ENCODE peak calls at places on chromosome 10, in seven cellular contexts. One of them, this sample, is unnamed.

GRCh38 chr10:43047288-43047970 is 29.4 kb upstream of the RET start:
- DNase-seq in fibroblast of lung: no peak
- DNase-seq in neuronal stem cell: no peak
- DNase-seq in PC-3: no peak
- DNase-seq in neural progenitor cell: no peak
- DNase-seq in K562: no peak
- DNase-seq in mammary epithelial cell: no peak
- DNase-seq in this sample: no peak

GRCh38 chr10:110304394-110304779 is 333 bp downstream of the SMNDC1 start:
- DNase-seq in fibroblast of lung: no peak
- DNase-seq in neuronal stem cell: no peak
- DNase-seq in PC-3: no peak
- DNase-seq in neural progenitor cell: peak
- DNase-seq in K562: no peak
- DNase-seq in mammary epithelial cell: no peak
- DNase-seq in this sample: no peak

GRCh38 chr10:97531401-97531985 is 32.8 kb downstream of the UBTD1 start:
- DNase-seq in fibroblast of lung: peak
- DNase-seq in neuronal stem cell: no peak
- DNase-seq in PC-3: no peak
- DNase-seq in neural progenitor cell: no peak
- DNase-seq in K562: no peak
- DNase-seq in mammary epithelial cell: no peak
- DNase-seq in this sample: peak

GRCh38 chr10:52540479-52540984 is 226.5 kb downstream of the DKK1 start:
- DNase-seq in fibroblast of lung: no peak
- DNase-seq in neuronal stem cell: no peak
- DNase-seq in PC-3: no peak
- DNase-seq in neural progenitor cell: no peak
- DNase-seq in K562: no peak
- DNase-seq in mammary epithelial cell: no peak
- DNase-seq in this sample: no peak

GRCh38 chr10:60611291-60611747 is 167.0 kb upstream of the CDK1 start:
- DNase-seq in fibroblast of lung: peak
- DNase-seq in neuronal stem cell: no peak
- DNase-seq in PC-3: peak
- DNase-seq in neural progenitor cell: no peak
- DNase-seq in K562: no peak
- DNase-seq in mammary epithelial cell: peak
- DNase-seq in this sample: peak

GRCh38 chr10:78749898-78750297 is 318.9 kb upstream of the ZMIZ1 start:
- DNase-seq in fibroblast of lung: peak
- DNase-seq in neuronal stem cell: no peak
- DNase-seq in PC-3: no peak
- DNase-seq in neural progenitor cell: no peak
- DNase-seq in K562: no peak
- DNase-seq in mammary epithelial cell: no peak
- DNase-seq in this sample: no peak

GRCh38 chr10:30434273-30435067 is 486 bp downstream of the MAP3K8 start:
- DNase-seq in fibroblast of lung: peak
- DNase-seq in neuronal stem cell: peak
- DNase-seq in PC-3: peak
- DNase-seq in neural progenitor cell: peak
- DNase-seq in K562: peak
- DNase-seq in mammary epithelial cell: peak
- DNase-seq in this sample: peak

GRCh38 chr10:111707066-111707465 is 476.5 kb downstream of the GPAM start:
- DNase-seq in fibroblast of lung: no peak
- DNase-seq in neuronal stem cell: no peak
- DNase-seq in PC-3: no peak
- DNase-seq in neural progenitor cell: no peak
- DNase-seq in K562: no peak
- DNase-seq in mammary epithelial cell: no peak
- DNase-seq in this sample: no peak

DNA sequence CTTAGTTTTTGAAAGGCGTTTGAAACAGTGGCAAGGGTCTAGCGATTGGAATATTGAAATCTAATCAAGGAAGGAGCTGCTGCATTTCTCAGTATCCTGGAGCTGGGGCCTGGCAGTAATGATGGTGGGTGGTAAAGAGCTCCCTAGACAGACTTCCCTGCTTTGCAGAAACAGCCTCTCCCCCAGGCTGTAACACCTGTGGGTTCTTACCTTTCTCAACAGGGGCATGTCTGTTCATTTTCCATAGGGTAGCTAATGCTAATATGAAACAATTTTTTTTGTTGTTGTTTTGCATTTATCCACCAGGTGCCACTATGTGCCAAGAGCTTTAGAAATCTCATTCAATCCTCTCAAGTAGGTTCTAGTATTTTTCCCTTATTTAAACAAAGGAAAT is 345.5 kb downstream of the REEP3 start:
- DNase-seq in fibroblast of lung: no peak
- DNase-seq in neuronal stem cell: no peak
- DNase-seq in PC-3: peak
- DNase-seq in neural progenitor cell: peak
- DNase-seq in K562: peak
- DNase-seq in mammary epithelial cell: peak
- DNase-seq in this sample: no peak
- H3K9ac ChIP-seq in fibroblast of lung: no peak
- H3K9ac ChIP-seq in neuronal stem cell: no peak
- H3K9ac ChIP-seq in PC-3: no peak
- H3K9ac ChIP-seq in neural progenitor cell: no peak
- H3K9ac ChIP-seq in K562: no peak
- H3K9ac ChIP-seq in mammary epithelial cell: no peak
- H3K9ac ChIP-seq in this sample: no peak

GRCh38 chr10:133028956-133029355 is 58.8 kb upstream of the ADGRA1 start:
- DNase-seq in fibroblast of lung: no peak
- DNase-seq in neuronal stem cell: no peak
- DNase-seq in PC-3: no peak
- DNase-seq in neural progenitor cell: no peak
- DNase-seq in K562: no peak
- DNase-seq in mammary epithelial cell: no peak
- DNase-seq in this sample: no peak

GRCh38 chr10:133031541-133032125 is 56.1 kb upstream of the ADGRA1 start:
- DNase-seq in fibroblast of lung: no peak
- DNase-seq in neuronal stem cell: no peak
- DNase-seq in PC-3: no peak
- DNase-seq in neural progenitor cell: no peak
- DNase-seq in K562: no peak
- DNase-seq in mammary epithelial cell: no peak
- DNase-seq in this sample: no peak

GRCh38 chr10:133030126-133030525 is 57.6 kb upstream of the ADGRA1 start:
- DNase-seq in fibroblast of lung: no peak
- DNase-seq in neuronal stem cell: no peak
- DNase-seq in PC-3: no peak
- DNase-seq in neural progenitor cell: no peak
- DNase-seq in K562: no peak
- DNase-seq in mammary epithelial cell: no peak
- DNase-seq in this sample: no peak

GRCh38 chr10:133032231-133032630 is 55.5 kb upstream of the ADGRA1 start:
- DNase-seq in fibroblast of lung: no peak
- DNase-seq in neuronal stem cell: no peak
- DNase-seq in PC-3: no peak
- DNase-seq in neural progenitor cell: no peak
- DNase-seq in K562: no peak
- DNase-seq in mammary epithelial cell: no peak
- DNase-seq in this sample: no peak

DNA sequence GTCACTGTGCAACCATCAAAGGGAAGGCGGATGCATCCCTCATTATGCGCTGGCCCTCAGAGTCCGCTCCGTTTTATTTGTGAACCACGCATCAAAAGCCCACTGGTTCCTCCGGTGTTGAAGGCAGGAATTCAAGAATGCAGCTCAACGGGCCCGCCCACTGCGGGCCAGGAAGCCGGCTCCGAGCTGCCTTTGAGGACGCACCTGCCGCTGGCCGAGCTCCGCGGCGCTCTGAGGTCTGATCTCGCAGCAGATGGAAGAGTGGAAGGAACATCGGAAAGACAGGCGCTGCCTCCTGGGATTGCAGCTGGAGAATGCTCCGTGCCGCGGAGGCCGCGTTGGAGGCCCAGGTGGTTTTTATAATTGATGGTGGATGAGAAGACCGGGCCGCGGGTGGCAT is 56.9 kb upstream of the ADGRA1 start:
- DNase-seq in fibroblast of lung: no peak
- DNase-seq in neuronal stem cell: peak
- DNase-seq in PC-3: no peak
- DNase-seq in neural progenitor cell: peak
- DNase-seq in K562: no peak
- DNase-seq in mammary epithelial cell: peak
- DNase-seq in this sample: peak
- H3K9ac ChIP-seq in fibroblast of lung: no peak
- H3K9ac ChIP-seq in neuronal stem cell: peak
- H3K9ac ChIP-seq in PC-3: no peak
- H3K9ac ChIP-seq in neural progenitor cell: no peak
- H3K9ac ChIP-seq in K562: no peak
- H3K9ac ChIP-seq in mammary epithelial cell: no peak
- H3K9ac ChIP-seq in this sample: no peak

DNA sequence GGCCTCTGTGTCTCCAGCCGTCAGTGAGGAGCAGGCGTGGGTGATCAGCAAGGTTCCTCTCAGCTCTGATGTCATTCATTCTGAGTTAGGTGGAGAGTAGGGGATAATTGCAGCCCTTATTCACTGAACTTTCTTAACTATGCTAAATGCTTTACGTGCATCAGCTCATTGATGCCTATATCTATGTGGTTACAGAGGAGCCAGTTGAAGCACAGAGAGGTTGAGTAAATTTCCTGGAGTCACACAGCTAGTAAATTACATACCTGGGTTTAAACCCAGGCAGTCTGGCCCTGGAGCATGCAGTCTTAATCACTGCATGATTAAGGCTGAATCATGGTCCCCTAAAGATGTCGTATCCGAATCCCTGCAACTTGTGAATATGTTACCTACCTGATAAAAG is 99.6 kb downstream of the GRK5 start:
- DNase-seq in fibroblast of lung: peak
- DNase-seq in neuronal stem cell: no peak
- DNase-seq in PC-3: peak
- DNase-seq in neural progenitor cell: no peak
- DNase-seq in K562: no peak
- DNase-seq in mammary epithelial cell: peak
- DNase-seq in this sample: no peak
- H3K9ac ChIP-seq in fibroblast of lung: no peak
- H3K9ac ChIP-seq in neuronal stem cell: no peak
- H3K9ac ChIP-seq in PC-3: no peak
- H3K9ac ChIP-seq in neural progenitor cell: no peak
- H3K9ac ChIP-seq in K562: no peak
- H3K9ac ChIP-seq in mammary epithelial cell: no peak
- H3K9ac ChIP-seq in this sample: no peak

GRCh38 chr10:122164028-122164601 is 107.0 kb upstream of the BTBD16 start:
- DNase-seq in fibroblast of lung: peak
- DNase-seq in neuronal stem cell: peak
- DNase-seq in PC-3: no peak
- DNase-seq in neural progenitor cell: peak
- DNase-seq in K562: no peak
- DNase-seq in mammary epithelial cell: no peak
- DNase-seq in this sample: peak
- H3K9ac ChIP-seq in fibroblast of lung: no peak
- H3K9ac ChIP-seq in neuronal stem cell: peak
- H3K9ac ChIP-seq in PC-3: no peak
- H3K9ac ChIP-seq in neural progenitor cell: peak
- H3K9ac ChIP-seq in K562: no peak
- H3K9ac ChIP-seq in mammary epithelial cell: no peak
- H3K9ac ChIP-seq in this sample: peak

GRCh38 chr10:124558339-124558685 is 96.7 kb downstream of the LHPP start:
- DNase-seq in fibroblast of lung: no peak
- DNase-seq in neuronal stem cell: no peak
- DNase-seq in PC-3: no peak
- DNase-seq in neural progenitor cell: no peak
- DNase-seq in K562: no peak
- DNase-seq in mammary epithelial cell: no peak
- DNase-seq in this sample: no peak

GRCh38 chr10:124560377-124560776 is 98.8 kb downstream of the LHPP start:
- DNase-seq in fibroblast of lung: peak
- DNase-seq in neuronal stem cell: no peak
- DNase-seq in PC-3: no peak
- DNase-seq in neural progenitor cell: no peak
- DNase-seq in K562: no peak
- DNase-seq in mammary epithelial cell: no peak
- DNase-seq in this sample: no peak

GRCh38 chr10:124561206-124561605 is 99.6 kb downstream of the LHPP start:
- DNase-seq in fibroblast of lung: no peak
- DNase-seq in neuronal stem cell: no peak
- DNase-seq in PC-3: no peak
- DNase-seq in neural progenitor cell: no peak
- DNase-seq in K562: no peak
- DNase-seq in mammary epithelial cell: no peak
- DNase-seq in this sample: no peak

GRCh38 chr10:124558901-124559321 is 97.3 kb downstream of the LHPP start:
- DNase-seq in fibroblast of lung: no peak
- DNase-seq in neuronal stem cell: no peak
- DNase-seq in PC-3: no peak
- DNase-seq in neural progenitor cell: no peak
- DNase-seq in K562: no peak
- DNase-seq in mammary epithelial cell: no peak
- DNase-seq in this sample: no peak

GRCh38 chr10:124559372-124560132 is 97.9 kb downstream of the LHPP start:
- DNase-seq in fibroblast of lung: no peak
- DNase-seq in neuronal stem cell: no peak
- DNase-seq in PC-3: no peak
- DNase-seq in neural progenitor cell: no peak
- DNase-seq in K562: no peak
- DNase-seq in mammary epithelial cell: no peak
- DNase-seq in this sample: no peak
- H3K9ac ChIP-seq in fibroblast of lung: no peak
- H3K9ac ChIP-seq in neuronal stem cell: no peak
- H3K9ac ChIP-seq in PC-3: no peak
- H3K9ac ChIP-seq in neural progenitor cell: no peak
- H3K9ac ChIP-seq in K562: no peak
- H3K9ac ChIP-seq in mammary epithelial cell: no peak
- H3K9ac ChIP-seq in this sample: no peak

GRCh38 chr10:103543617-103544525 is 50.4 kb downstream of the NEURL1 start:
- DNase-seq in fibroblast of lung: no peak
- DNase-seq in neuronal stem cell: no peak
- DNase-seq in PC-3: no peak
- DNase-seq in neural progenitor cell: no peak
- DNase-seq in K562: no peak
- DNase-seq in mammary epithelial cell: no peak
- DNase-seq in this sample: peak
- H3K9ac ChIP-seq in fibroblast of lung: no peak
- H3K9ac ChIP-seq in neuronal stem cell: no peak
- H3K9ac ChIP-seq in PC-3: no peak
- H3K9ac ChIP-seq in neural progenitor cell: no peak
- H3K9ac ChIP-seq in K562: no peak
- H3K9ac ChIP-seq in mammary epithelial cell: no peak
- H3K9ac ChIP-seq in this sample: no peak

DNA sequence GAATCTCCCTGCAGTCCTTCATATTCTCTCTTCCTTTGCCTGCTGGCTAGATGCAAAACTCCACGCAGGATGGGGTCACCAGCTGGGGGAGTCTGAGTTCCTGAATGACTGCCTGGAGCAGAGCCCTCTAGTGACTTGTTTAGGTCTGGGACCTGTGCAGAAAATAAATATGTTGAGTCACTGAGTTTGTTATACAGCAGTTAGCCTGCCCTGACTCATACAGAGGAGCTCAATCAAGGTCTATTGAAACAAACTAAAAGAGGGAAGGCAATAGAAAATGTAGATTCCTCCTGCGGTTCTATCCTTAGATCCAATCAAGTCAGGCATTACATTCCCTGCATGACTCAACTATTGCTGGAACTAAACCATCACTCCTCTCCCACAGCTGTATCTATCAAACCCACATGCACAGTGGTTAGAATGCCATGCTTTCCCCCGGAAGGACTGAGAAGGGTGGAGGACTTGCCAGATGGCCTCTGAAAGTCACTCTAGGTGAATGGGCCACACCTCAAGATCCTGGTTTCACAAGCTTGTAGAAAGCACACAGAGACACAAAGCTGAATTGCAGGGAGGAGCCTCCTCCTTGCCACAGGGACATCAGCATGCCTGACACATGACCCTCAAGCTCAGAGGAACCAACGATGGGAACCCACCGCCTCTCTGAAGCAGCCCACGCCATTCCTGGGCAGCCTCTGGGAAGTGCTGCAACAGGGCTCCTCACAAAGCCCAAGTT is 73.9 kb downstream of the SH3PXD2A start:
- DNase-seq in fibroblast of lung: peak
- DNase-seq in neuronal stem cell: no peak
- DNase-seq in PC-3: peak
- DNase-seq in neural progenitor cell: peak
- DNase-seq in K562: peak
- DNase-seq in mammary epithelial cell: peak
- DNase-seq in this sample: no peak
- H3K9ac ChIP-seq in fibroblast of lung: no peak
- H3K9ac ChIP-seq in neuronal stem cell: no peak
- H3K9ac ChIP-seq in PC-3: peak
- H3K9ac ChIP-seq in neural progenitor cell: no peak
- H3K9ac ChIP-seq in K562: no peak
- H3K9ac ChIP-seq in mammary epithelial cell: peak
- H3K9ac ChIP-seq in this sample: no peak

This sample was measured in endodermal cell.